ENCODE peak calls at places on chromosomes 13 and 19, in six cellular contexts. H is GM23248, L is hepatocyte, K is mammary epithelial cell, S is PC-3, Z is endothelial cell of umbilical vein. U is an unnamed sample.

GRCh38 chr13:46726347-46726746 is 70.6 kb downstream of the ESD start:
- DNase-seq in H (no peak), L (no peak), K (no peak), S (no peak), Z (no peak), U (no peak)

GRCh38 chr19:13794388-13794751 is 873 bp upstream of the ZSWIM4 start:
- DNase-seq in H (peak; percentile 97), L (no peak), K (peak; percentile 70), S (peak; percentile 63), Z (peak; percentile 80), U (peak; percentile 83)

GRCh38 chr13:69946443-69946955 is 161.1 kb upstream of the ATXN8OS start:
- DNase-seq in H (no peak), L (no peak), K (no peak), S (no peak), Z (no peak), U (no peak)

GRCh38 chr19:30781519-30781918 is 409.3 kb downstream of the ZNF536 start:
- DNase-seq in H (no peak), L (peak; percentile 19), K (no peak), S (no peak), Z (no peak), U (no peak)

GRCh38 chr19:35327642-35328041 is 1.3 kb upstream of the CD22 start:
- DNase-seq in H (no peak), L (no peak), K (no peak), S (peak; percentile 8), Z (no peak), U (no peak)

GRCh38 chr13:61138857-61139256 is 276.8 kb downstream of the PCDH20 start:
- DNase-seq in H (no peak), L (no peak), K (no peak), S (no peak), Z (no peak), U (no peak)

GRCh38 chr19:40217921-40218890 is at the start of gene TTC9B:
- DNase-seq in H (peak; percentile 60), L (peak; percentile 67), K (peak; percentile 14), S (no peak), Z (no peak), U (no peak)

GRCh38 chr13:28564030-28564429 is 69.1 kb upstream of the FLT1 start:
- DNase-seq in H (no peak), L (no peak), K (peak; percentile 74), S (peak; percentile 83), Z (no peak), U (peak; percentile 3)

GRCh38 chr13:43978688-43979087 is 99.0 kb downstream of the LACC1 start:
- DNase-seq in H (no peak), L (no peak), K (no peak), S (no peak), Z (no peak), U (no peak)

GRCh38 chr13:43572601-43573360 is 214.0 kb downstream of the ENOX1 start:
- DNase-seq in H (peak; percentile 91), L (no peak), K (peak; percentile 69), S (peak; percentile 62), Z (no peak), U (peak; percentile 19)

GRCh38 chr13:49754146-49754545 is 38.3 kb downstream of the KPNA3 start:
- DNase-seq in H (no peak), L (no peak), K (no peak), S (no peak), Z (no peak), U (no peak)

DNA sequence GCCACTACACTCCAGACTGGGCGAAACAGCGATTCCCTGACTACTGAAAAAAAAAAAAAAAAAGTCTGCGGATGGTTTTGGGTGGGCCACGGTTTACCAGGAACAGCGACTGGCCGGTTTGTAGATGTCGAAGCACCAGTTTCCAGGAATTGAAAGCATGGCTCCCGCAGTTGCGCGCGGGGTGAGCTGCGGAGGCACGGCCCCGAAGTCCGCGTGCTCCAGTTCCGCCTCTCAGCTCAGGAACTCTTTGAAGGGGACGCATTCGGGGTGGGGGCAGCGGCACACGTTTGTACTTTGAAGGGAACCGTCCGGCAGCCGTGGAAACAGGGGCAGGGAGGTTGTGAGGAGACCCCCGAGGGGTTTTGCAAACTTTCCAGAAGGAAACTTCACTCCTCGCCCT is 27.1 kb upstream of the PABPC3 start:
- DNase-seq in H (no peak), L (no peak), K (no peak), S (no peak), Z (no peak), U (no peak)
- TF ChIP-seq EZH2 in H (no peak), L (no peak), K (no peak), S (no peak), Z (no peak), U (no peak)

DNA sequence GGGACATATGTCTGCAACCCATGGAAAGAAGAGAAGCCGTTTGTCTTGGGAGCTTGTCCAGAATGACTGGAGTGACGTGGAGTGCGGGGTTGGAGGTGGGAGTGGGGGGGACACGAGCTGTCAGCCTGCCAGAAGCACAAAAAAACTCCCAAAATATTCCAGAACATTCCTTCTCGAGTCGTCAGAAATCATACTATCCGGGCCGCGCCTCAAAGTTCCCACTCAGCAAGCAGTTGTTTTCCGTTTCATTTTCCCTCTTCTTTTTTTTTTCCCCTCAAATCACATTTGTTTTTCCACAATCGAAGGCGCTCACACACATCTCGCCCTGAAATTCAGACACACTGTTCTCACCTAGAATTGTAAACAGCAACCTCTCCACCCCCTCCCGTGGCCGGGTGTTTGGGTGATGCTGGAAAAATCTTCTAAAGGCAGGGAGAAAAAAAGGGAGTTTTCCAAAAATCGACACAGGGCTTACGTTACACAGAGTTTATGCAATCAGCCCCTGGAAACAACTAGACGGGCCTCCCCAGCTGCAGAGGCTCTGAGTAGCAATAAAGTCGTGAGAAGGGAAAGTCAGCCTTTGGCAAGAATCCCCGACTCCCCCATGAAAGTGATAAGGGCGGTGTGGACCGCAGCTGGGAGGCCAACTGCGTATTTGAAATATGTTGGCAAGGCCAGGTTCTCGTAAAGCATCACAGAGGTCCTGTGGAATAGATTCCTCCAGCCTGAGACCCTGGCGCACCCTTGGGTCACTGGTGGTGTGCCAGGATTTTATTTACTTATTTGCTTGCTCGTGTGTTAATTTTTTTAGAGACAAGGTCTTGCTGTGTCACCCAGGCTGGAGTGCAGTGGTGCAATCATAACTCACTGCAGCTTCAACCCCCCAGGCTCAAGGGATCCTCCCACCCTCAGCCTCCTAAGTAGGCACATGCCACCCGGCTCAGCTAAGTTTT is 31.2 kb upstream of the KLF2 start:
- DNase-seq in H (peak; percentile 98), L (peak; percentile 84), K (no peak), S (peak; percentile 90), Z (peak; percentile 88), U (peak; percentile 92)
- H3K4me2 ChIP-seq in H (peak overlapping the region; percentile 90), L (peak overlapping the region; percentile 53), K (peak overlapping the region; percentile 0), S (peak overlapping the region; percentile 94), Z (peak overlapping the region; percentile 46), U (peak overlapping the region; percentile 63)

GRCh38 chr19:1491114-1491848 is at the start of gene REEP6:
- DNase-seq in H (no peak), L (no peak), K (no peak), S (no peak), Z (no peak), U (no peak)
- TF ChIP-seq EZH2 in H (no peak), L (no peak), K (no peak), S (no peak), Z (no peak), U (no peak)

DNA sequence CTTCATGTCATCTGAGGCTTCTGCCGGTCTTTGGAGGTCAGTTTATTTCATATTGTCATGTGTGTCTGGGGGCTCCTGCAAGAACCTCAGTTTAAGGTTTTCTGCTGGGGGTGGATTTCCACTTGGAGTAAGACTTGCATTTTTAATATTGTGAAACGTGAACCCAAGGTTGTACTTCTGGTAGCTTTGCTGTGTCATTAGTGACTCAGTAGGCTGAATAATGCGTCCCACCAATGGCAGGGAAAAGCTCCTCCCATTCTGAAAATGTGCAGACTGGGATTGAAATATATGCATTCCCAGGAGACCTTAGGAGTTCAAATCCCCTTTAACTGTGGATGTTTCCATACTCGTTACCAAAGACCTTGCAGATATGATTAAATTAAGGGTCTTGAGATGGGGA is 46.2 kb downstream of the ING1 start:
- DNase-seq in H (peak; percentile 83), L (no peak), K (peak; percentile 5), S (peak; percentile 42), Z (no peak), U (peak; percentile 41)
- H3K4me2 ChIP-seq in H (no peak overlapping the region), L (no peak overlapping the region), K (no peak overlapping the region), S (no peak overlapping the region), Z (no peak overlapping the region), U (no peak overlapping the region)

DNA sequence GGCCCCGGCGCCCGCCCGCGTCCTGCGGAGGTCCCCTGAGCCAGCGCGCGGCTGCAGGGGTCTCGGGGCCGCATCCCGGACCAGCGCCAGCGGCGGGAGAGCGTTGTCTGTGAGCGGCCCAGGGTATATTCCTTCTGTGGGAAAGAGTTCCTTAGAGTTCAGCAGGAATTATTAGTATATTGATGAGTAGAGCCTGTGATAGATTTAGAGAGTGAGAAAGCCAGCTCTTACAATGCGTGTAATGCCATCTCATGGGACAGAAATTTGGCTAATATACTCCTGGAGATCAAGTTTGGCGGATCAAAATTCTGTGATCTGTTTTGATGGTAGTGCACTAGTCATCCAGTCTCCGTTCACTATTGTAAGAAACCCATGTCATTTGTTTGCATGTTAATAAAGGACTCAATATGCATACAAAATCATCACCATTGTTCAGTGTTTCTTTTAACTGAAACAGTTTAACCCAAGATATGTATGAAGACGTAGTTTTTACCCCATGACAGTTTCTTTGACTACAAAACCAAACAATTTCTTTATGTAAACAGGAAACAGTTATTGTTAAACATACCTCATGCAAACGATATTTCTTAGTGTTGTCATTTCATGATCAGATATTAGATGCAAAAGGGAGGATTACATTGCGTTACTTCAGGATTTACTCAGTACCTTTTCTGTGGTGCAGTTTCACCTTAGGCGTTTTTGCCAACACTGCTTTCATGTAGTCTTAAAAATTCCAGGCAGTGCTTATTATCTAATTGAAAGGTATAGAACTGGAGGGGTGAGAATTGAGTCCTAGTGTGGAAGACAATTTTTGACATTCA is 9.9 kb downstream of the TNFRSF19 start:
- DNase-seq in H (peak; percentile 50), L (no peak), K (no peak), S (peak; percentile 24), Z (peak; percentile 12), U (no peak)
- TF ChIP-seq EZH2 in H (no peak), L (no peak), K (peak; percentile 64), S (no peak), Z (peak; percentile 88), U (no peak)

DNA sequence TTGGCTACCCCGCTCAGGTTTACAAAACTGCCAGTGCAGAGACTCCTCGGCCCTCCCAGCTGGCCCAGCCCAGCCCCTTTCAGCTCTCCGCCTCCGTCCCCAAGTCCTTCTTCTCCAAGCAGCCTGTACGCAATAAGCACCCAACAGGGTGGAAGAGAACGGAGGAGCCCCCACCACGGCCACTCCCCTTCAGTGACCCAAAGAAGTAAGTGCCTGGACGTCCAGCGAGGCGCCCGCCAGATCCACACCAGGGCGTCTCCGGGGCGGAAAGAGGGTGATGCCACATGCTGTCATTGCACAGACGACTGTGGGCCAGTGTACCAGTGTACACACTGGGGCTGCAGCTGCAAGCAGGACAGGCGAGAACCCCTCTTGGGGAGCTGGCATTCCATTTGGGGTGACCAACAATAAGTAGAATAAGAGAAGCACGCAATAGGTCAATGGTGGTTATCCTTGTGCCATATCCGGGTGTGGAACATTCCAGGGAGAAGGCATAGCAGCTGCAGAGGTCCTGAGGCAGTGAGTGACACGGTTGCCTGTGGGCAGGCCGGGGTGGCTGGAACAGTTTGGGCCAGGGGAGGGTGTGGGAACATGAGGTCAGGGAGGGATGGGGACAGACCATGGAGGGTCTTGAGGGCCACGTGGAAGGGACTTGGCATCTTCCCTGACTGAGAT is 41.3 kb downstream of the DPF1 start:
- DNase-seq in H (peak; percentile 37), L (no peak), K (no peak), S (no peak), Z (no peak), U (no peak)
- H3K4me2 ChIP-seq in H (no peak overlapping the region), L (no peak overlapping the region), K (no peak overlapping the region), S (no peak overlapping the region), Z (no peak overlapping the region), U (no peak overlapping the region)

GRCh38 chr13:57633950-57634828 is 2.6 kb downstream of the PCDH17 start:
- DNase-seq in H (no peak), L (peak; percentile 17), K (no peak), S (no peak), Z (peak; percentile 36), U (no peak)
- TF ChIP-seq EZH2 in H (no peak), L (no peak), K (peak; percentile 46), S (no peak), Z (peak; percentile 5), U (no peak)